ENCODE peak calls at places on chromosome 15, in four cellular contexts. G, L, M and Z are unnamed samples.

GRCh38 chr15:27361418-27361817 is 390.4 kb downstream of the GABRG3 start:
- DNase-seq in G (no peak), L (no peak), M (no peak), Z (peak; percentile 9)

GRCh38 chr15:71048913-71049675 is 66.2 kb upstream of the THSD4 start:
- DNase-seq in G (no peak), L (no peak), M (no peak), Z (no peak)

GRCh38 chr15:77312523-77312922 is 107.4 kb downstream of the PEAK1 start:
- DNase-seq in G (no peak), L (no peak), M (no peak), Z (no peak)

GRCh38 chr15:45906230-45906629 is 271.4 kb downstream of the SQOR start:
- DNase-seq in G (no peak), L (no peak), M (no peak), Z (no peak)

GRCh38 chr15:69893863-69894262 is 203.9 kb downstream of the TLE3 start:
- DNase-seq in G (peak; percentile 46), L (no peak), M (no peak), Z (peak; percentile 4)

GRCh38 chr15:56734013-56734625 is 810 bp upstream of the ZNF280D start:
- DNase-seq in G (no peak), L (no peak), M (no peak), Z (peak; percentile 37)

GRCh38 chr15:99704444-99704838 is 28.8 kb downstream of the LYSMD4 start:
- DNase-seq in G (no peak), L (no peak), M (peak; percentile 78), Z (peak; percentile 69)

GRCh38 chr15:48222627-48223026 is 16.5 kb downstream of the SLC12A1 start:
- DNase-seq in G (no peak), L (no peak), M (no peak), Z (no peak)

GRCh38 chr15:40721716-40722115 is 26.7 kb downstream of the RAD51 start:
- DNase-seq in G (no peak), L (no peak), M (no peak), Z (no peak)

GRCh38 chr15:87349181-87349580 is 907.4 kb downstream of the NTRK3 start:
- DNase-seq in G (no peak), L (no peak), M (no peak), Z (no peak)

GRCh38 chr15:38563723-38564519 is 693 bp downstream of the RASGRP1 start:
- DNase-seq in G (peak; percentile 83), L (peak; percentile 91), M (peak; percentile 18), Z (peak; percentile 13)

GRCh38 chr15:77974098-77974414 is 103.5 kb downstream of the TBC1D2B start:
- DNase-seq in G (peak; percentile 86), L (no peak), M (no peak), Z (no peak)

GRCh38 chr15:31235298-31236183 is 91.1 kb upstream of the KLF13 start:
- DNase-seq in G (peak; percentile 90), L (no peak), M (no peak), Z (peak; percentile 72)

GRCh38 chr15:25242957-25243799 is 195.6 kb downstream of the UBE3A start:
- DNase-seq in G (peak; percentile 16), L (no peak), M (no peak), Z (no peak)

GRCh38 chr15:68518046-68518445 is 60.7 kb upstream of the CORO2B start:
- DNase-seq in G (no peak), L (no peak), M (no peak), Z (no peak)

GRCh38 chr15:43293402-43293801 is 26.7 kb upstream of the TGM5 start:
- DNase-seq in G (no peak), L (peak; percentile 9), M (no peak), Z (peak; percentile 23)

GRCh38 chr15:64985382-64986033 is 4.2 kb downstream of the SPG21 start:
- DNase-seq in G (no peak), L (no peak), M (no peak), Z (no peak)

GRCh38 chr15:91790826-91791225 is 62.7 kb upstream of the SLCO3A1 start:
- DNase-seq in G (no peak), L (no peak), M (no peak), Z (no peak)

GRCh38 chr15:78228356-78228996 is 5.9 kb downstream of the ACSBG1 start:
- DNase-seq in G (no peak), L (no peak), M (no peak), Z (no peak)

GRCh38 chr15:39028069-39028468 is 463.5 kb upstream of the RASGRP1 start:
- DNase-seq in G (peak; percentile 50), L (no peak), M (peak; percentile 2), Z (no peak)

GRCh38 chr15:68524753-68525584 is 53.8 kb upstream of the CORO2B start:
- DNase-seq in G (no peak), L (no peak), M (no peak), Z (no peak)

GRCh38 chr15:95105229-95105628 is 873.9 kb downstream of the MCTP2 start:
- DNase-seq in G (no peak), L (no peak), M (no peak), Z (no peak)

GRCh38 chr15:31347067-31347975 is 20.7 kb downstream of the KLF13 start:
- DNase-seq in G (no peak), L (peak; percentile 80), M (no peak), Z (no peak)

GRCh38 chr15:62737551-62737950 is 305.0 kb upstream of the TPM1 start:
- DNase-seq in G (no peak), L (no peak), M (no peak), Z (no peak)

GRCh38 chr15:68620721-68621528 is 42.1 kb downstream of the CORO2B start:
- DNase-seq in G (peak; percentile 93), L (no peak), M (no peak), Z (no peak)

GRCh38 chr15:57031605-57032004 is 113.2 kb downstream of the TCF12 start:
- DNase-seq in G (no peak), L (no peak), M (no peak), Z (no peak)

GRCh38 chr15:52785672-52786406 is 4.3 kb downstream of the ONECUT1 start:
- DNase-seq in G (no peak), L (no peak), M (no peak), Z (no peak)

GRCh38 chr15:58200739-58201138 is 62.6 kb downstream of the AQP9 start:
- DNase-seq in G (no peak), L (no peak), M (no peak), Z (no peak)

GRCh38 chr15:38461089-38461833 is 7.3 kb downstream of the FAM98B start:
- DNase-seq in G (no peak), L (no peak), M (no peak), Z (no peak)

GRCh38 chr15:34853001-34853758 is 57.8 kb upstream of the ACTC1 start:
- DNase-seq in G (no peak), L (no peak), M (no peak), Z (no peak)

GRCh38 chr15:43514241-43515057 is 3.0 kb upstream of the MAP1A start:
- DNase-seq in G (peak; percentile 80), L (no peak), M (no peak), Z (peak; percentile 36)

GRCh38 chr15:83320404-83320803 is 35.9 kb upstream of the BNC1 start:
- DNase-seq in G (no peak), L (no peak), M (no peak), Z (no peak)

GRCh38 chr15:67331676-67332075 is 77.1 kb downstream of the IQCH start:
- DNase-seq in G (no peak), L (no peak), M (no peak), Z (no peak)

GRCh38 chr15:43249699-43250203 is 17.0 kb downstream of the TGM5 start:
- DNase-seq in G (no peak), L (no peak), M (no peak), Z (no peak)

GRCh38 chr15:67836477-67836876 is 3.4 kb downstream of the RNU6-1 start:
- DNase-seq in G (no peak), L (no peak), M (peak; percentile 89), Z (peak; percentile 10)

GRCh38 chr15:67359431-67360082 is 105.0 kb downstream of the IQCH start:
- DNase-seq in G (no peak), L (no peak), M (no peak), Z (peak; percentile 69)

GRCh38 chr15:56042982-56043980 is 49.9 kb upstream of the NEDD4 start:
- DNase-seq in G (no peak), L (peak; percentile 6), M (no peak), Z (no peak)